ENCODE peak calls at places on chromosomes 7 and 10, in six cellular contexts. One of them, this sample, is unnamed.

GRCh38 chr7:120794100-120794729 is 63.7 kb downstream of the TSPAN12 start:
- DNase-seq in right lobe of liver: no peak
- DNase-seq in CD4-positive, CD25-positive, alpha-beta regulatory T cell: no peak
- DNase-seq in breast epithelium: no peak
- DNase-seq in MM.1S: peak
- DNase-seq in left ventricle myocardium inferior: no peak
- DNase-seq in this sample: no peak

GRCh38 chr7:142476077-142476476 is 218.2 kb upstream of the PRSS58 start:
- DNase-seq in right lobe of liver: no peak
- DNase-seq in CD4-positive, CD25-positive, alpha-beta regulatory T cell: no peak
- DNase-seq in breast epithelium: no peak
- DNase-seq in MM.1S: no peak
- DNase-seq in left ventricle myocardium inferior: no peak
- DNase-seq in this sample: no peak

GRCh38 chr7:3695602-3696001 is 394.6 kb downstream of the SDK1 start:
- DNase-seq in right lobe of liver: no peak
- DNase-seq in CD4-positive, CD25-positive, alpha-beta regulatory T cell: no peak
- DNase-seq in breast epithelium: no peak
- DNase-seq in MM.1S: no peak
- DNase-seq in left ventricle myocardium inferior: no peak
- DNase-seq in this sample: no peak

GRCh38 chr7:30561389-30561788 is 33.3 kb upstream of the GARS1 start:
- DNase-seq in right lobe of liver: no peak
- DNase-seq in CD4-positive, CD25-positive, alpha-beta regulatory T cell: no peak
- DNase-seq in breast epithelium: no peak
- DNase-seq in MM.1S: no peak
- DNase-seq in left ventricle myocardium inferior: no peak
- DNase-seq in this sample: no peak

GRCh38 chr7:109308816-109309215 is 739.1 kb downstream of the DNAJB9 start:
- DNase-seq in right lobe of liver: no peak
- DNase-seq in CD4-positive, CD25-positive, alpha-beta regulatory T cell: no peak
- DNase-seq in breast epithelium: no peak
- DNase-seq in MM.1S: no peak
- DNase-seq in left ventricle myocardium inferior: no peak
- DNase-seq in this sample: no peak

GRCh38 chr10:110010076-110011069 is 2.6 kb downstream of the ADD3 start:
- DNase-seq in right lobe of liver: no peak
- DNase-seq in CD4-positive, CD25-positive, alpha-beta regulatory T cell: peak
- DNase-seq in breast epithelium: no peak
- DNase-seq in MM.1S: peak
- DNase-seq in left ventricle myocardium inferior: no peak
- DNase-seq in this sample: no peak

GRCh38 chr7:16745645-16746044 is 7.9 kb upstream of the TSPAN13 start:
- DNase-seq in right lobe of liver: no peak
- DNase-seq in CD4-positive, CD25-positive, alpha-beta regulatory T cell: no peak
- DNase-seq in breast epithelium: no peak
- DNase-seq in MM.1S: no peak
- DNase-seq in left ventricle myocardium inferior: no peak
- DNase-seq in this sample: no peak

GRCh38 chr10:71087622-71088021 is 124.7 kb upstream of the UNC5B start:
- DNase-seq in right lobe of liver: peak
- DNase-seq in CD4-positive, CD25-positive, alpha-beta regulatory T cell: no peak
- DNase-seq in breast epithelium: peak
- DNase-seq in MM.1S: no peak
- DNase-seq in left ventricle myocardium inferior: no peak
- DNase-seq in this sample: no peak

GRCh38 chr10:25843551-25844170 is 90.4 kb upstream of the MYO3A start:
- DNase-seq in right lobe of liver: no peak
- DNase-seq in CD4-positive, CD25-positive, alpha-beta regulatory T cell: no peak
- DNase-seq in breast epithelium: no peak
- DNase-seq in MM.1S: no peak
- DNase-seq in left ventricle myocardium inferior: no peak
- DNase-seq in this sample: no peak

GRCh38 chr7:87312215-87312865 is 33.1 kb upstream of the CROT start:
- DNase-seq in right lobe of liver: no peak
- DNase-seq in CD4-positive, CD25-positive, alpha-beta regulatory T cell: peak
- DNase-seq in breast epithelium: peak
- DNase-seq in MM.1S: peak
- DNase-seq in left ventricle myocardium inferior: no peak
- DNase-seq in this sample: no peak

GRCh38 chr7:3482147-3482921 is 181.3 kb downstream of the SDK1 start:
- DNase-seq in right lobe of liver: no peak
- DNase-seq in CD4-positive, CD25-positive, alpha-beta regulatory T cell: no peak
- DNase-seq in breast epithelium: no peak
- DNase-seq in MM.1S: no peak
- DNase-seq in left ventricle myocardium inferior: no peak
- DNase-seq in this sample: no peak

GRCh38 chr7:155789001-155789725 is 23.1 kb downstream of the SHH start:
- DNase-seq in right lobe of liver: no peak
- DNase-seq in CD4-positive, CD25-positive, alpha-beta regulatory T cell: no peak
- DNase-seq in breast epithelium: no peak
- DNase-seq in MM.1S: no peak
- DNase-seq in left ventricle myocardium inferior: no peak
- DNase-seq in this sample: no peak

GRCh38 chr7:55130079-55130476 is 111.3 kb downstream of the EGFR start:
- DNase-seq in right lobe of liver: no peak
- DNase-seq in CD4-positive, CD25-positive, alpha-beta regulatory T cell: no peak
- DNase-seq in breast epithelium: no peak
- DNase-seq in MM.1S: no peak
- DNase-seq in left ventricle myocardium inferior: no peak
- DNase-seq in this sample: no peak

GRCh38 chr7:93036807-93037206 is 81.0 kb downstream of the SAMD9 start:
- DNase-seq in right lobe of liver: no peak
- DNase-seq in CD4-positive, CD25-positive, alpha-beta regulatory T cell: peak
- DNase-seq in breast epithelium: no peak
- DNase-seq in MM.1S: peak
- DNase-seq in left ventricle myocardium inferior: no peak
- DNase-seq in this sample: no peak

GRCh38 chr10:73810358-73810734 is 1.1 kb downstream of the NDST2 start:
- DNase-seq in right lobe of liver: no peak
- DNase-seq in CD4-positive, CD25-positive, alpha-beta regulatory T cell: peak
- DNase-seq in breast epithelium: no peak
- DNase-seq in MM.1S: no peak
- DNase-seq in left ventricle myocardium inferior: no peak
- DNase-seq in this sample: no peak

GRCh38 chr7:1520574-1521234 is 9.8 kb upstream of the MAFK start:
- DNase-seq in right lobe of liver: no peak
- DNase-seq in CD4-positive, CD25-positive, alpha-beta regulatory T cell: no peak
- DNase-seq in breast epithelium: no peak
- DNase-seq in MM.1S: no peak
- DNase-seq in left ventricle myocardium inferior: no peak
- DNase-seq in this sample: no peak

GRCh38 chr10:59708816-59709471 is 706 bp downstream of the SLC16A9 start:
- DNase-seq in right lobe of liver: peak
- DNase-seq in CD4-positive, CD25-positive, alpha-beta regulatory T cell: no peak
- DNase-seq in breast epithelium: no peak
- DNase-seq in MM.1S: peak
- DNase-seq in left ventricle myocardium inferior: peak
- DNase-seq in this sample: peak

GRCh38 chr7:80883188-80884025 is 35.4 kb downstream of the SEMA3C start:
- DNase-seq in right lobe of liver: no peak
- DNase-seq in CD4-positive, CD25-positive, alpha-beta regulatory T cell: no peak
- DNase-seq in breast epithelium: peak
- DNase-seq in MM.1S: no peak
- DNase-seq in left ventricle myocardium inferior: no peak
- DNase-seq in this sample: no peak

DNA sequence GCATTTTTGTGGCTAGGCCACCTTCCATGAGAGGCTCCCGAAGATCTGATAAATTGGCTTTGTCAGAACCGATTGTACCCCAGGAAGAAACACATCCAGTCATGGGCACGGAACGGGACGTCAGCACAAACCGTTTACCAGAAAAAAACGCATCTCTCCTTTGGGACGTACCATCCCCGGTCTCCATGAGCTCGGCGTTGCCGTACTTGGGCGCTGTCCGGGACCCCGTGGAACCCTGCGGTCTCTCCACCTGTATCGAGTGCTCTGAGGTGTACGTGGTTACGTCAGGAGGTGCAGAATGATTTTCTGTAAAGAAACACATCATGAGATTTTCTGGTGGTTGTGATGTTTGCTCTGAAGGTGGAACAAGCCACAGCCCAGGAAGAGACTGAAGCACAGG is 270.6 kb downstream of the DIP2C start:
- DNase-seq in right lobe of liver: no peak
- DNase-seq in CD4-positive, CD25-positive, alpha-beta regulatory T cell: no peak
- DNase-seq in breast epithelium: no peak
- DNase-seq in MM.1S: no peak
- DNase-seq in left ventricle myocardium inferior: no peak
- DNase-seq in this sample: no peak
- H3K4me3 ChIP-seq in right lobe of liver: no peak
- H3K4me3 ChIP-seq in CD4-positive, CD25-positive, alpha-beta regulatory T cell: no peak
- H3K4me3 ChIP-seq in breast epithelium: no peak
- H3K4me3 ChIP-seq in MM.1S: no peak
- H3K4me3 ChIP-seq in left ventricle myocardium inferior: no peak
- H3K4me3 ChIP-seq in this sample: no peak

GRCh38 chr7:122329145-122329802 is 24.7 kb upstream of the FEZF1 start:
- DNase-seq in right lobe of liver: no peak
- DNase-seq in CD4-positive, CD25-positive, alpha-beta regulatory T cell: no peak
- DNase-seq in breast epithelium: no peak
- DNase-seq in MM.1S: no peak
- DNase-seq in left ventricle myocardium inferior: no peak
- DNase-seq in this sample: no peak
- H3K27ac ChIP-seq in right lobe of liver: no peak
- H3K27ac ChIP-seq in CD4-positive, CD25-positive, alpha-beta regulatory T cell: no peak
- H3K27ac ChIP-seq in breast epithelium: no peak
- H3K27ac ChIP-seq in MM.1S: no peak
- H3K27ac ChIP-seq in left ventricle myocardium inferior: no peak
- H3K27ac ChIP-seq in this sample: no peak

DNA sequence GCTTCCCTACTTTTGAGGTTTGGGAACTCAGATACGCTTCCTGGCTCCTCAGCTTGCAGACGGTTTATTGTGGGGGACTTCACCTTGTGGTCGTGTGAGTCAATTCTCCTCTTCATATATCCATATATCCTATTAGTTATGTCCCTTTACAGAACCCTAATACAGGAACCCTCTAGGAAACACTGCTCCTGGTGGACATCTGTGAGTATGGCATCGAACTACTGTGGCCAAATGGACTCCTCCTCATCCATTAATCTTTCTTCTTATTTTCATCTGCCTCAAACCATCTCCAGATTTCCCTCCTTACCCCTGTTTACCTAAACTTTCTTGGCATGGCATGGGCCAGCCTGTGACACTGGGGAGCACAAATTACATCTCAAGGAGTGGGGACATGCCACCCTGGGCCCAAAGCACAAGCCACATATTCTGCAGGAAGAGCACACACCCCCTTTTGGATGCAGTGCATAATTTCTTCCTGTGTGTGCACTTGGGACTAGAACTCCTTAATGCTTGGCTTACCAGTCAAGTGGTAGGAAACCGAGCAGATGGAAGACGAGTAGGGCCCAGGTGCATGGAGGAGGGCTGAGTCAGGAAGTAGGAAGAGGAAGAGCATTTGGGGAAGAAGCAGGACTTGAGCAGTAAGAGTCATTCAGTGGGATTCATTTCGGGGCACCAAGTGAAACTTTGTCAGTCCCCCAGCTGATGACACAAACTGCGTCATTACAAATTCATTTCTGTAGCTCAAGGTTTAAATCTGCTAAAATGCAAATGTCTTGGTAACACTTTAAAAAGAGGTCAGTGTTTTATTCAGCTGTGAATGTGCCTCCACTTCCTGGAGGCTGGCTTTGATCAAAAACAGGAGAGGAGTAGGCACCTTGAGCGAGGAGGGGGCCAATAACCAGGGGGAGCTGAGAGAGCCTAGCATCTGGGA is 80.8 kb upstream of the PLXNA4 start:
- DNase-seq in right lobe of liver: no peak
- DNase-seq in CD4-positive, CD25-positive, alpha-beta regulatory T cell: peak
- DNase-seq in breast epithelium: no peak
- DNase-seq in MM.1S: no peak
- DNase-seq in left ventricle myocardium inferior: no peak
- DNase-seq in this sample: no peak
- H3K4me3 ChIP-seq in right lobe of liver: no peak
- H3K4me3 ChIP-seq in CD4-positive, CD25-positive, alpha-beta regulatory T cell: no peak
- H3K4me3 ChIP-seq in breast epithelium: no peak
- H3K4me3 ChIP-seq in MM.1S: no peak
- H3K4me3 ChIP-seq in left ventricle myocardium inferior: no peak
- H3K4me3 ChIP-seq in this sample: no peak

GRCh38 chr7:151110941-151111645 is 24.8 kb downstream of the AGAP3 start:
- DNase-seq in right lobe of liver: peak
- DNase-seq in CD4-positive, CD25-positive, alpha-beta regulatory T cell: peak
- DNase-seq in breast epithelium: peak
- DNase-seq in MM.1S: peak
- DNase-seq in left ventricle myocardium inferior: peak
- DNase-seq in this sample: peak
- H3K27ac ChIP-seq in right lobe of liver: no peak
- H3K27ac ChIP-seq in CD4-positive, CD25-positive, alpha-beta regulatory T cell: no peak
- H3K27ac ChIP-seq in breast epithelium: no peak
- H3K27ac ChIP-seq in MM.1S: no peak
- H3K27ac ChIP-seq in left ventricle myocardium inferior: peak
- H3K27ac ChIP-seq in this sample: no peak

GRCh38 chr7:14896461-14896860 is 6.1 kb downstream of the DGKB start:
- DNase-seq in right lobe of liver: no peak
- DNase-seq in CD4-positive, CD25-positive, alpha-beta regulatory T cell: no peak
- DNase-seq in breast epithelium: no peak
- DNase-seq in MM.1S: no peak
- DNase-seq in left ventricle myocardium inferior: no peak
- DNase-seq in this sample: no peak

GRCh38 chr7:14900051-14900450 is 2.5 kb downstream of the DGKB start:
- DNase-seq in right lobe of liver: no peak
- DNase-seq in CD4-positive, CD25-positive, alpha-beta regulatory T cell: no peak
- DNase-seq in breast epithelium: no peak
- DNase-seq in MM.1S: no peak
- DNase-seq in left ventricle myocardium inferior: no peak
- DNase-seq in this sample: no peak

GRCh38 chr7:14894826-14895225 is 7.7 kb downstream of the DGKB start:
- DNase-seq in right lobe of liver: no peak
- DNase-seq in CD4-positive, CD25-positive, alpha-beta regulatory T cell: no peak
- DNase-seq in breast epithelium: no peak
- DNase-seq in MM.1S: no peak
- DNase-seq in left ventricle myocardium inferior: no peak
- DNase-seq in this sample: no peak

GRCh38 chr7:14902589-14902963 is at the start of gene DGKB:
- DNase-seq in right lobe of liver: peak
- DNase-seq in CD4-positive, CD25-positive, alpha-beta regulatory T cell: no peak
- DNase-seq in breast epithelium: no peak
- DNase-seq in MM.1S: no peak
- DNase-seq in left ventricle myocardium inferior: peak
- DNase-seq in this sample: peak

GRCh38 chr7:14899065-14899464 is 3.5 kb downstream of the DGKB start:
- DNase-seq in right lobe of liver: no peak
- DNase-seq in CD4-positive, CD25-positive, alpha-beta regulatory T cell: no peak
- DNase-seq in breast epithelium: no peak
- DNase-seq in MM.1S: no peak
- DNase-seq in left ventricle myocardium inferior: no peak
- DNase-seq in this sample: no peak
- H3K4me3 ChIP-seq in right lobe of liver: no peak
- H3K4me3 ChIP-seq in CD4-positive, CD25-positive, alpha-beta regulatory T cell: no peak
- H3K4me3 ChIP-seq in breast epithelium: no peak
- H3K4me3 ChIP-seq in MM.1S: no peak
- H3K4me3 ChIP-seq in left ventricle myocardium inferior: no peak
- H3K4me3 ChIP-seq in this sample: no peak

This sample was measured in lower lobe of right lung.